ENCODE peak calls at places on chromosomes 6 and 20, in five cellular contexts. One of them, this sample, is unnamed.

GRCh38 chr6:52352239-52353008 is 9.5 kb upstream of the PAQR8 start:
- DNase-seq in HepG2: peak
- DNase-seq in HCT116: peak
- DNase-seq in H1: no peak
- DNase-seq in K562: no peak
- DNase-seq in this sample: peak

GRCh38 chr20:31608256-31608980 is 3.3 kb downstream of the ID1 start:
- DNase-seq in HCT116: peak
- DNase-seq in K562: peak
- DNase-seq in HepG2: peak
- DNase-seq in H1: peak
- DNase-seq in this sample: peak

GRCh38 chr6:170284126-170284773 is 6.6 kb downstream of the DLL1 start:
- DNase-seq in HepG2: no peak
- DNase-seq in H1: no peak
- DNase-seq in K562: no peak
- DNase-seq in HCT116: no peak
- DNase-seq in this sample: no peak

GRCh38 chr20:43508106-43508505 is 609 bp downstream of the L3MBTL1 start:
- DNase-seq in HepG2: no peak
- DNase-seq in K562: peak
- DNase-seq in HCT116: no peak
- DNase-seq in H1: peak
- DNase-seq in this sample: no peak

GRCh38 chr6:152135755-152136448 is 328.4 kb downstream of the ESR1 start:
- DNase-seq in H1: no peak
- DNase-seq in HepG2: peak
- DNase-seq in HCT116: no peak
- DNase-seq in K562: no peak
- DNase-seq in this sample: no peak

GRCh38 chr20:15814360-15814759 is 758.9 kb downstream of the KIF16B start:
- DNase-seq in HepG2: no peak
- DNase-seq in H1: no peak
- DNase-seq in K562: no peak
- DNase-seq in HCT116: no peak
- DNase-seq in this sample: no peak

GRCh38 chr20:20255104-20255503 is 112.8 kb upstream of the INSM1 start:
- DNase-seq in K562: no peak
- DNase-seq in HCT116: no peak
- DNase-seq in HepG2: no peak
- DNase-seq in H1: no peak
- DNase-seq in this sample: no peak

GRCh38 chr6:141848029-141848890 is 284.5 kb upstream of the GJE1 start:
- DNase-seq in HCT116: no peak
- DNase-seq in K562: no peak
- DNase-seq in HepG2: no peak
- DNase-seq in H1: no peak
- DNase-seq in this sample: no peak

GRCh38 chr6:24569811-24570210 is 75.0 kb downstream of the ALDH5A1 start:
- DNase-seq in K562: no peak
- DNase-seq in HepG2: no peak
- DNase-seq in H1: no peak
- DNase-seq in HCT116: no peak
- DNase-seq in this sample: no peak

GRCh38 chr20:1637755-1638154 is 17.9 kb upstream of the SIRPB1 start:
- DNase-seq in H1: no peak
- DNase-seq in HepG2: no peak
- DNase-seq in HCT116: no peak
- DNase-seq in K562: no peak
- DNase-seq in this sample: no peak

GRCh38 chr6:90121982-90122381 is 174.7 kb downstream of the BACH2 start:
- DNase-seq in HepG2: no peak
- DNase-seq in H1: no peak
- DNase-seq in HCT116: no peak
- DNase-seq in K562: no peak
- DNase-seq in this sample: no peak

GRCh38 chr6:159833556-159833955 is 33.5 kb downstream of the PNLDC1 start:
- DNase-seq in K562: no peak
- DNase-seq in HCT116: no peak
- DNase-seq in H1: no peak
- DNase-seq in HepG2: no peak
- DNase-seq in this sample: no peak

GRCh38 chr20:60632420-60633262 is 619.4 kb upstream of the CDH4 start:
- DNase-seq in K562: no peak
- DNase-seq in HepG2: no peak
- DNase-seq in HCT116: no peak
- DNase-seq in H1: no peak
- DNase-seq in this sample: no peak

GRCh38 chr6:39997101-39997635 is 62.9 kb upstream of the MOCS1 start:
- DNase-seq in HCT116: no peak
- DNase-seq in K562: no peak
- DNase-seq in H1: no peak
- DNase-seq in HepG2: no peak
- DNase-seq in this sample: no peak

GRCh38 chr6:125670586-125670985 is 78.8 kb upstream of the HEY2 start:
- DNase-seq in HepG2: no peak
- DNase-seq in HCT116: no peak
- DNase-seq in K562: no peak
- DNase-seq in H1: no peak
- DNase-seq in this sample: no peak

GRCh38 chr6:19691465-19692167 is 145.6 kb upstream of the ID4 start:
- DNase-seq in HepG2: no peak
- DNase-seq in K562: no peak
- DNase-seq in H1: peak
- DNase-seq in HCT116: no peak
- DNase-seq in this sample: no peak

GRCh38 chr6:115706324-115706723 is 354.4 kb downstream of the FRK start:
- DNase-seq in HepG2: peak
- DNase-seq in H1: no peak
- DNase-seq in K562: no peak
- DNase-seq in HCT116: no peak
- DNase-seq in this sample: no peak

GRCh38 chr20:16097788-16098187 is 475.5 kb downstream of the KIF16B start:
- DNase-seq in HCT116: no peak
- DNase-seq in HepG2: no peak
- DNase-seq in K562: no peak
- DNase-seq in H1: no peak
- DNase-seq in this sample: no peak

GRCh38 chr20:50540620-50541605 is 30.7 kb downstream of the PTPN1 start:
- DNase-seq in K562: no peak
- DNase-seq in H1: no peak
- DNase-seq in HepG2: peak
- DNase-seq in HCT116: peak
- DNase-seq in this sample: no peak

GRCh38 chr6:167420858-167421766 is 96.2 kb downstream of the TTLL2 start:
- DNase-seq in H1: peak
- DNase-seq in HepG2: peak
- DNase-seq in K562: no peak
- DNase-seq in HCT116: no peak
- DNase-seq in this sample: no peak

GRCh38 chr6:118260833-118261232 is 287.3 kb upstream of the PLN start:
- DNase-seq in HepG2: no peak
- DNase-seq in K562: no peak
- DNase-seq in H1: no peak
- DNase-seq in HCT116: no peak
- DNase-seq in this sample: no peak

GRCh38 chr20:31811198-31811597 is 8.0 kb upstream of the MYLK2 start:
- DNase-seq in K562: no peak
- DNase-seq in HCT116: no peak
- DNase-seq in HepG2: no peak
- DNase-seq in H1: no peak
- DNase-seq in this sample: no peak

DNA sequence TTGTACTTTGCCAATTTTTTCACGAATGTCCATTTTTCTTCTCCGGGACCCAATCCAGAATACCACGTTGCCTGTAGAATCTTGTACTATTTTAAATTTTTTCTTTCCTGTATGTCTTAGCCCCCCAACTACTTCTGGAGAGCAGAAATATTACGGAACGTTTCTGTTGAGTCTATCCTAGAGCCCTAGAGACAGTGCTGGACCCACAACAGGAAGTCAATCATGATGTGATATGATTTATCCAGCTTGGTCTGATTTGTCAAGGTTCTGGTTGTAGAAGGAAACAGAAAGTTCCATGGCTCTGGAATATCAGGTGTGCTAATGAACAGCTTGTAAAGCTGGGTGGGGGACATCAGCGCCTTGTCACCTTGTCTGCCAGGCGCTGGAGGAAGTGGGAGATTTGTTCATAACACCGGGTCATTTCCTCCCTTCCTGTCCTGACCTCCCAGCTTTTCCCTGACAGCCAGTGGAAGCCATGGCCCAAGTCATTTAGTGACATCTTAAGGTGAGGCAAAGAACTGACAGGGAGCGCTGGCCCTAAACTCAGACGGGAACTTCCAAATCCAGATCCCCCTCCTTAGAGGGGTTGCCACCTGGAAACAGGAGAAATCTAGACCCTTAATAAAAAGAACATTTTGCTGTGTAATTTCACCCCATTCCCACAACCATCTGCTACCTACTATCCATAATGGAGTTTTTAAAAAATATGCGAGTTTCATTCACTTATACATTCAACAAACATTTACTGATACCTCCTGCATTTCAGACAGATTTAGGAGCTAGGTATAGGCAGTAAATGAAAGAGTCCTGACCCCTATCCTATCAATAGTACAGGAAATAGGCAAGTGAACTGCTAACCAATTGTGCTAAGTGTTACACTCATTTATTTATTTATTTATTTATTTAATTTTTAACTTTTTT is 130.5 kb downstream of the ZFP64 start:
- DNase-seq in H1: no peak
- DNase-seq in K562: no peak
- DNase-seq in HepG2: peak
- DNase-seq in HCT116: peak
- DNase-seq in this sample: peak
- TF ChIP-seq JUND in H1: no peak
- TF ChIP-seq JUND in K562: no peak
- TF ChIP-seq JUND in HepG2: no peak
- TF ChIP-seq JUND in HCT116: no peak
- TF ChIP-seq JUND in this sample: no peak

DNA sequence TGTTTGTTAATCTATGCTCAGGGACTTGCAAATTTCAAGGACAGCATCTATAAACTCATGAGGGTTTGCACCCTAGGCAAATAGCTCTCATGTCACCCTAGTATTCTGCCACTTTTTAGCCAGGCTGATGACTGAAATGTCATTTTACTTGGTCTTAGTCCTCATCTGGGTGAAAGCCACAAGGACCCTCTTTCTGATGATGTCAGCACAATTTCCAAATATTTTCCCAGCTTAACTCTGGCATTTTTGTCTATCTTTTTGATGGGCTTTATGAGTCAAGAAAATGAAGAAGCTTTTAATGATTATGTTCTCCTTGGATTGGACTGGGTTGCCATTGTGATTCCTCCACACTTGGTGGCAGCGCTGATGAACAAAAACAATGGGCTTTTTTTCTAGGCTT is 420.1 kb upstream of the BTBD3 start:
- DNase-seq in K562: no peak
- DNase-seq in H1: no peak
- DNase-seq in HepG2: no peak
- DNase-seq in HCT116: no peak
- DNase-seq in this sample: no peak
- TF ChIP-seq JUND in K562: no peak
- TF ChIP-seq JUND in H1: no peak
- TF ChIP-seq JUND in HepG2: no peak
- TF ChIP-seq JUND in HCT116: no peak
- TF ChIP-seq JUND in this sample: no peak

DNA sequence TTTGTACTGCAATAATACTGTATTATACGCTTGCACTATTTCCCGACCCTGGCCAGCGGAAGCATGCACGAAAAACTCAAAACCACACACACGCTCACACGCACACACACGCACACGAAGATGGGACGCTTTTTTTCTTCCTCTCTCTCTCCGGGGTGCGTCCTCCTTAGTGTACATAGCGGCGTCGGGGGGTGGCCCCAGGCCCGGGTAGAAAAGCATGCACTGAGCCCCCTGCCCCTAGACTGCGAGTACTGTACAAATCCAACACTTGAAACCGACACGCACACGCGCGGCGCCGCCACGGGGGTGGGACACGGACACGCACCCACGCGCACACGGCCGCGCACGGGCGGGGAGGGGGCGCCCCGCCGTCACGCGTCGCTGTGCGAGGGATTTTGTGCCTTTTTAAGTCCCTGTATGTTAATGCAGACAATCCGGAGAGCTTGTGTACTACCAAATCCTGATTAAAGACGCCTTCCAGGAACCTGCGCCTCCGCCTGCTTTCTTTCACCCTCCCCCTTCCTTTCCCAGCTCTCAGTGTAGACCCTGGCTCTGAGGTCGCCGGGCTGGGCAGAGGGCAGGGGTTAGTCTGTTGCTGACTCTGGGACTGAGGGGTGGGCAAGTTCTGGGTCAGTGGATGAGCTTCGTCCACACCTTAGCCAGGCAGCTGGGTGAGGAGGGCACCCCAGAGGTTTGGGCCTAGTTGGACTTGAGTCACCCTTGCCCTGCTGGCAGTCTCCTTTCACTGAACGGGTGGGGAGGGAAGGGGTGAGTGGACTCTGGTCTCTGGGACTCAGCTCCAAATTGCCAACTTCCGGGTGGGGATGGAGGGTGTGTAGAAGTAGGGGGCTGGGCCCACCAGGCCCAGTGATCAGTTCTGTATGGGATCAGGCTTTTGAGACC is 21.6 kb upstream of the SLC22A7 start:
- DNase-seq in H1: no peak
- DNase-seq in HepG2: peak
- DNase-seq in HCT116: no peak
- DNase-seq in K562: no peak
- DNase-seq in this sample: no peak
- TF ChIP-seq JUND in H1: no peak
- TF ChIP-seq JUND in HepG2: no peak
- TF ChIP-seq JUND in HCT116: no peak
- TF ChIP-seq JUND in K562: no peak
- TF ChIP-seq JUND in this sample: no peak

GRCh38 chr6:31378062-31378720 is 21.2 kb upstream of the HLA-B start:
- DNase-seq in K562: no peak
- DNase-seq in HepG2: peak
- DNase-seq in HCT116: no peak
- DNase-seq in H1: no peak
- DNase-seq in this sample: no peak

GRCh38 chr6:31378721-31379103 is 21.7 kb upstream of the HLA-B start:
- DNase-seq in K562: no peak
- DNase-seq in HCT116: no peak
- DNase-seq in HepG2: no peak
- DNase-seq in H1: no peak
- DNase-seq in this sample: no peak

GRCh38 chr6:31379850-31380249 is 22.9 kb upstream of the HLA-B start:
- DNase-seq in K562: no peak
- DNase-seq in HCT116: no peak
- DNase-seq in H1: no peak
- DNase-seq in HepG2: no peak
- DNase-seq in this sample: no peak

GRCh38 chr6:31375699-31376098 is 18.7 kb upstream of the HLA-B start:
- DNase-seq in K562: no peak
- DNase-seq in H1: no peak
- DNase-seq in HCT116: no peak
- DNase-seq in HepG2: no peak
- DNase-seq in this sample: no peak

DNA sequence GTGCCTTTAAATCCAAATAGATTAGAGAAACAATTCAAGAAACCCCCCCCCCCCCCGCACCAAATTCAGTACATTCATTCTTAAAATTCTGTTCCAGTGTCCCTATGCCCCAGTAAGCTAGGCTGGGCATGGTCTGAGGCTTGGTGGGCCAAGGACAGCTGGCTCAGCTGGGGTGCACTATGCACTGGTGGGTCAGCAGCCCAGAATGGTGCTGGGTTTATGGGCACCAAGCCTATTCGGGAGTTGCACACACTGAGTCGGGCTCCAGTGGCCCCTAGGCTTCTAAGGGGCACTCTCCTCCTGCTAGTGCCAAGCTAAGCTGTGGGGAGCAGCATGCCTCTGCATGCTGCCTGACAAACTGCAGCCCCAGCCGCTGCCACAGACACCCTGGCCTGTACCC is 20.1 kb upstream of the HLA-B start:
- DNase-seq in HepG2: no peak
- DNase-seq in HCT116: no peak
- DNase-seq in H1: no peak
- DNase-seq in K562: no peak
- DNase-seq in this sample: no peak
- TF ChIP-seq JUND in HepG2: no peak
- TF ChIP-seq JUND in HCT116: no peak
- TF ChIP-seq JUND in H1: no peak
- TF ChIP-seq JUND in K562: no peak
- TF ChIP-seq JUND in this sample: no peak

This sample was measured in T47D.